ENCODE peak calls at places on chromosomes 1 and 21, in nine cellular contexts. I, T, M, O, B, D, Y, E and R are unnamed samples.

GRCh38 chr1:110056776-110057175 is 13.7 kb downstream of the ALX3 start:
- DNase-seq in B (no peak), M (no peak), E (no peak), D (no peak), Y (peak), O (no peak), T (no peak), I (no peak), R (no peak)

GRCh38 chr1:22385537-22385936 is 66.1 kb upstream of the ZBTB40 start:
- DNase-seq in I (no peak), T (no peak), D (no peak), O (no peak), M (no peak), B (no peak), Y (no peak), E (no peak), R (no peak)

GRCh38 chr1:159752135-159752580 is 28.6 kb upstream of the DUSP23 start:
- DNase-seq in B (no peak), O (no peak), D (no peak), E (no peak), M (peak), Y (peak), T (no peak), I (peak), R (no peak)

GRCh38 chr1:21141030-21141429 is 35.7 kb downstream of the EIF4G3 start:
- DNase-seq in O (no peak), T (no peak), D (no peak), B (no peak), Y (no peak), E (no peak), I (no peak), M (no peak), R (no peak)

GRCh38 chr21:34890724-34891609 is 158.1 kb downstream of the RUNX1 start:
- DNase-seq in M (no peak), O (no peak), B (no peak), I (peak), Y (peak), E (no peak), D (peak), T (peak), R (peak)

GRCh38 chr21:29080454-29080930 is 7.0 kb upstream of the CCT8 start:
- DNase-seq in B (no peak), I (no peak), D (no peak), O (no peak), T (no peak), Y (no peak), E (no peak), M (no peak), R (peak)

GRCh38 chr1:21541835-21542234 is 32.6 kb downstream of the ALPL start:
- DNase-seq in T (no peak), B (peak), E (no peak), O (no peak), M (no peak), I (peak), Y (no peak), D (no peak), R (no peak)

GRCh38 chr1:227240983-227241382 is 77.3 kb downstream of the CDC42BPA start:
- DNase-seq in Y (no peak), E (no peak), T (no peak), M (no peak), O (no peak), D (no peak), I (no peak), B (no peak), R (no peak)

GRCh38 chr1:221169447-221169889 is 290.2 kb downstream of the HLX start:
- DNase-seq in T (no peak), B (peak), Y (no peak), E (no peak), M (no peak), I (no peak), D (no peak), O (no peak), R (no peak)

GRCh38 chr1:201916649-201917249 is 28.1 kb downstream of the SHISA4 start:
- DNase-seq in Y (peak), I (peak), T (peak), E (peak), M (peak), B (peak), O (no peak), D (no peak), R (no peak)

GRCh38 chr1:175188936-175189335 is 3.6 kb downstream of the KIAA0040 start:
- DNase-seq in T (no peak), D (no peak), E (no peak), O (peak), M (no peak), B (no peak), Y (no peak), I (no peak), R (peak)

GRCh38 chr1:150295476-150295875 is 1.8 kb downstream of the MRPS21 start:
- DNase-seq in T (no peak), I (no peak), O (no peak), D (no peak), Y (no peak), M (no peak), E (no peak), B (no peak), R (no peak)

GRCh38 chr21:26169061-26169610 is 1.4 kb downstream of the APP start:
- DNase-seq in I (peak), D (no peak), O (peak), B (no peak), E (no peak), M (peak), T (no peak), Y (peak), R (peak)

GRCh38 chr1:196148367-196148970 is 459.8 kb downstream of the KCNT2 start:
- DNase-seq in T (no peak), B (peak), M (no peak), O (no peak), E (peak), D (no peak), I (no peak), Y (peak), R (peak)

GRCh38 chr1:67441183-67441582 is 11.0 kb upstream of the SERBP1 start:
- DNase-seq in M (peak), O (no peak), T (no peak), E (no peak), D (no peak), I (peak), Y (no peak), B (no peak), R (no peak)

GRCh38 chr1:39214998-39215873 is 10.7 kb downstream of the MACF1 start:
- DNase-seq in E (peak), O (no peak), I (no peak), M (no peak), B (no peak), T (no peak), D (no peak), Y (peak), R (no peak)

GRCh38 chr1:6489799-6490180 is 1.7 kb downstream of the PLEKHG5 start:
- DNase-seq in Y (peak), D (peak), T (no peak), M (peak), I (peak), E (peak), B (peak), O (peak), R (peak)

GRCh38 chr1:181359012-181359411 is 124.3 kb upstream of the CACNA1E start:
- DNase-seq in Y (no peak), T (no peak), I (no peak), O (no peak), B (no peak), E (no peak), D (no peak), M (no peak), R (no peak)

GRCh38 chr21:33168886-33169285 is 60.9 kb upstream of the IFNAR2 start:
- DNase-seq in O (no peak), M (no peak), D (no peak), I (no peak), B (no peak), Y (peak), E (no peak), T (no peak), R (no peak)

GRCh38 chr1:87644033-87644432 is 315.4 kb downstream of the LMO4 start:
- DNase-seq in D (no peak), E (no peak), B (no peak), Y (peak), I (no peak), M (no peak), T (no peak), O (no peak), R (no peak)

GRCh38 chr1:216559359-216559758 is 136.1 kb upstream of the USH2A start:
- DNase-seq in B (no peak), M (no peak), E (no peak), T (no peak), I (no peak), O (no peak), D (no peak), Y (no peak), R (no peak)

GRCh38 chr1:214551436-214552173 is at the start of gene PTPN14:
- DNase-seq in M (peak), Y (peak), O (no peak), E (peak), D (peak), B (peak), T (peak), I (peak), R (no peak)

GRCh38 chr1:212375986-212376385 is 38.7 kb downstream of the PACC1 start:
- DNase-seq in D (no peak), B (no peak), I (no peak), O (no peak), Y (no peak), M (no peak), E (no peak), T (no peak), R (no peak)

GRCh38 chr1:29964718-29965533 is 728.6 kb downstream of the PTPRU start:
- DNase-seq in I (no peak), M (no peak), O (no peak), E (no peak), B (no peak), Y (no peak), D (no peak), T (no peak), R (no peak)

GRCh38 chr1:99748419-99748818 is 18.0 kb downstream of the FRRS1 start:
- DNase-seq in D (no peak), I (no peak), M (no peak), T (no peak), Y (no peak), E (no peak), O (no peak), B (no peak), R (no peak)

GRCh38 chr1:201739492-201740085 is 89.4 kb upstream of the IPO9 start:
- DNase-seq in Y (peak), M (peak), E (no peak), O (peak), I (peak), D (peak), T (no peak), B (no peak), R (peak)

GRCh38 chr1:235941852-235942624 is 75.3 kb upstream of the LYST start:
- DNase-seq in E (no peak), D (no peak), O (no peak), M (no peak), I (no peak), Y (no peak), B (no peak), T (no peak), R (no peak)

DNA sequence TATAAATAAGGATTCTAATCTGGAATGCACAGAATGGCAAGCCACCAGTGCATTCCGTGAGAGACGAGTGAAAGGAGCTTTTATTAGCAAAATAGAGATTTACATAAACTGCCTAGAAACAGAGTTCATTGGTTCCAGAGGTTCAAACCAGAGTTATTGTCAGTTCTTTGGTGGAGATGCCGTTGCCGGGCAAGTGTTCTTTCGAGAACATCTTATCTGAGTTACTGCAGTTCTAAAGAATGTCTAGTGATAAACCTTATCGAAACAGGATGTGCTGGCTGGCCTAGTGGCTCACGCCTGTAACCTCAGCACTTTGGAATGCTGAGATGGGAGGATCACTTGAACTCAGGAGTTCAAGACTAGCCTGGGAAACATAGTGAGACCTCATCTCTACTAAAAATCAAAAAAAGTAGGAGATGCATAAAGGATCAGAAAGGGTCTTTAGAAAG is 19.8 kb upstream of the EVI5 start:
- DNase-seq in E (peak), I (peak), T (no peak), O (no peak), B (peak), Y (peak), D (no peak), M (peak), R (no peak)
- H3K27ac ChIP-seq in E (peak), I (peak), T (no peak), O (no peak), B (peak), Y (peak), D (peak), M (peak), R (no peak)

DNA sequence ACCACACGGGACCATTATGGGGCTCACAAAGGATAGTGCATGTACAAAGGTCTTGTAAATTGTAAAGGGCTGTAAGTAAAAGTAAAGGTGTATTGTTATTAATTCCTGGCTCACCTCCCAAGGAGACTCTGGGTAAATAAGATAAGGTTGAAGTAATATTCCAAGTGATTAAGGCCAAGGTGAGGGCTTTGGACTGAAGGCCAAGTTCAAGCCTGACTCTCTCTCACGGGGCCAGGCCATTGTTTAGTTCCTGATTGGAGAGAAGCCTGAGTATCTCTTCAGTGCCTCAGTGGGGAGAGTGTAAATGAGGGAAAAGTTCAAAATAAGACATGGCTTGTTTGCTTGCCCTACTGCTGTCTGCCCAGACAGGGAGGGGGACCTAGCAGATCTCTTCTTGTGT is 19.5 kb upstream of the ZFYVE9 start:
- DNase-seq in B (no peak), D (no peak), M (no peak), O (no peak), T (no peak), E (no peak), Y (no peak), I (no peak), R (no peak)
- H3K27ac ChIP-seq in B (no peak), D (no peak), M (no peak), O (no peak), T (no peak), E (no peak), Y (no peak), I (no peak), R (no peak)

GRCh38 chr1:8517579-8518489 is 199.9 kb downstream of the SLC45A1 start:
- DNase-seq in B (no peak), D (no peak), Y (no peak), T (no peak), M (no peak), I (no peak), O (no peak), E (no peak), R (peak)
- H3K27ac ChIP-seq in B (no peak), D (no peak), Y (no peak), T (peak), M (peak), I (peak), O (no peak), E (peak), R (peak)

GRCh38 chr1:36118396-36118795 is 6.6 kb downstream of the COL8A2 start:
- DNase-seq in I (no peak), M (no peak), O (no peak), Y (no peak), D (no peak), B (no peak), T (no peak), E (peak), R (no peak)
- H3K27ac ChIP-seq in I (no peak), M (no peak), O (no peak), Y (no peak), D (no peak), B (no peak), T (peak), E (no peak), R (no peak)

DNA sequence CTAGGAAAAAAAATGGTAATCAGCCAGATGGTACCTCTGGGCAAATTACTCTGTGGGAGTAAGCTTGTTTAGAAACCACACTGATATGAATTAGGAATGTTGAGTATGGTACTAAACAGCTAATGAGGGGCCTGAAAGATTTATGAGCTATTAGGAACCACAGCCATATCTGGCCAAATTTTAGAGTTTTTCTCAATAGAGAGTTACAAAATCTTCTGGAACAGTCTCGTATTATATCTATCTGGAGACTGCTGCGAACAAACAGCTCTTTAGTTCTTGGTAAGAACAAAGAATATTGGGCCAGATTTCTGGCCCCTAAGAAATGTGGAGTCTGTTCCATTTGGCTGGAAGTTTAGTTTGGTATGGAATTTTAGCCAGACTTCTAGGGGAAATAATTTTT is 4.9 kb upstream of the PODN start:
- DNase-seq in B (no peak), D (no peak), E (no peak), M (no peak), O (no peak), Y (no peak), T (no peak), I (no peak), R (no peak)
- H3K27ac ChIP-seq in B (no peak), D (no peak), E (no peak), M (peak), O (no peak), Y (no peak), T (no peak), I (peak), R (no peak)

GRCh38 chr1:42924249-42925131 is 34.2 kb downstream of the SLC2A1 start:
- DNase-seq in M (peak), B (peak), O (peak), E (peak), D (peak), Y (peak), I (peak), T (peak), R (peak)
- H3K27ac ChIP-seq in M (peak), B (peak), O (peak), E (peak), D (peak), Y (no peak), I (peak), T (peak), R (peak)

GRCh38 chr1:161200421-161200991 is 1.7 kb upstream of the ADAMTS4 start:
- DNase-seq in Y (no peak), I (no peak), E (peak), T (no peak), B (no peak), O (no peak), D (no peak), M (no peak), R (no peak)
- H3K27ac ChIP-seq in Y (peak), I (peak), E (peak), T (peak), B (peak), O (peak), D (peak), M (peak), R (peak)

DNA sequence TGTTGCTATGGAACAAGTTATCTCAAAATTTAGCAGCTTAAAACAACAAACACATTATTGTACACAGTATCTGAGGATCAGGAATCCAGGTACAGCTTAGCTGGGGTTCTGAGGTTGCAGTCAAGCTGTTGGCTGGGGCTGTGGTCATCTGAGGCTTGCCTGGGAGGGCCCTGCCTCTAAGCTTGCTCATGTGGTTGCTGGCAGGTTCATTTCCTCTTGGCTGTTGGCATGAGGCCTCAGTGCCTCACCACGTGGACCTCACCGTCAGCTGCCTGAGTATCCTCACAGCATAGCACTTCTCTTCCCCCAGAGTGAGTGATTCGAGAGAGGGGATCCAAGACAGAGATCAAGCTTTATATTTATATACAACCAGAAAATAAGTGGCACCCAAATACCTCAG is 18.6 kb downstream of the NTPCR start:
- DNase-seq in O (no peak), D (no peak), I (peak), Y (peak), M (no peak), E (no peak), T (no peak), B (no peak), R (no peak)
- H3K27ac ChIP-seq in O (no peak), D (no peak), I (peak), Y (no peak), M (no peak), E (no peak), T (no peak), B (no peak), R (no peak)